ENCODE peak calls at places on chromosome 14, in four cellular contexts. One of them, this sample, is unnamed.

GRCh38 chr14:60092516-60092915 is 793 bp downstream of the PCNX4 start:
- DNase-seq in vagina: no peak
- DNase-seq in DMS 273 treated with DMSO at 0.1 percent for 48 hours: no peak
- DNase-seq in naive thymus-derived CD4-positive, alpha-beta T cell: no peak
- DNase-seq in this sample: peak

GRCh38 chr14:68307769-68308168 is 485.1 kb downstream of the ZFP36L1 start:
- DNase-seq in vagina: no peak
- DNase-seq in DMS 273 treated with DMSO at 0.1 percent for 48 hours: no peak
- DNase-seq in naive thymus-derived CD4-positive, alpha-beta T cell: no peak
- DNase-seq in this sample: no peak

GRCh38 chr14:58770501-58770982 is 132.8 kb downstream of the DACT1 start:
- DNase-seq in vagina: no peak
- DNase-seq in DMS 273 treated with DMSO at 0.1 percent for 48 hours: peak
- DNase-seq in naive thymus-derived CD4-positive, alpha-beta T cell: no peak
- DNase-seq in this sample: peak

GRCh38 chr14:104697317-104697703 is 7.9 kb downstream of the INF2 start:
- DNase-seq in vagina: no peak
- DNase-seq in DMS 273 treated with DMSO at 0.1 percent for 48 hours: no peak
- DNase-seq in naive thymus-derived CD4-positive, alpha-beta T cell: no peak
- DNase-seq in this sample: no peak

GRCh38 chr14:103820908-103821307 is 26.5 kb downstream of the PPP1R13B start:
- DNase-seq in vagina: no peak
- DNase-seq in DMS 273 treated with DMSO at 0.1 percent for 48 hours: no peak
- DNase-seq in naive thymus-derived CD4-positive, alpha-beta T cell: no peak
- DNase-seq in this sample: no peak

GRCh38 chr14:33967138-33967537 is 16.3 kb upstream of the EGLN3 start:
- DNase-seq in vagina: no peak
- DNase-seq in DMS 273 treated with DMSO at 0.1 percent for 48 hours: no peak
- DNase-seq in naive thymus-derived CD4-positive, alpha-beta T cell: no peak
- DNase-seq in this sample: no peak

GRCh38 chr14:89720741-89721315 is 233.7 kb downstream of the EFCAB11 start:
- DNase-seq in vagina: peak
- DNase-seq in DMS 273 treated with DMSO at 0.1 percent for 48 hours: no peak
- DNase-seq in naive thymus-derived CD4-positive, alpha-beta T cell: peak
- DNase-seq in this sample: no peak

GRCh38 chr14:72513994-72514659 is 379.8 kb downstream of the DPF3 start:
- DNase-seq in vagina: peak
- DNase-seq in DMS 273 treated with DMSO at 0.1 percent for 48 hours: peak
- DNase-seq in naive thymus-derived CD4-positive, alpha-beta T cell: no peak
- DNase-seq in this sample: peak

GRCh38 chr14:106841701-106842100 is 1315.3 kb downstream of the TMEM121 start:
- DNase-seq in vagina: no peak
- DNase-seq in DMS 273 treated with DMSO at 0.1 percent for 48 hours: no peak
- DNase-seq in naive thymus-derived CD4-positive, alpha-beta T cell: no peak
- DNase-seq in this sample: no peak

GRCh38 chr14:51654549-51654879 is 2.8 kb downstream of the FRMD6 start:
- DNase-seq in vagina: no peak
- DNase-seq in DMS 273 treated with DMSO at 0.1 percent for 48 hours: no peak
- DNase-seq in naive thymus-derived CD4-positive, alpha-beta T cell: no peak
- DNase-seq in this sample: no peak

GRCh38 chr14:32940711-32941667 is 2.3 kb downstream of the NPAS3 start:
- DNase-seq in vagina: no peak
- DNase-seq in DMS 273 treated with DMSO at 0.1 percent for 48 hours: no peak
- DNase-seq in naive thymus-derived CD4-positive, alpha-beta T cell: no peak
- DNase-seq in this sample: no peak

GRCh38 chr14:24232645-24233537 is at the start of gene GMPR2:
- DNase-seq in vagina: no peak
- DNase-seq in DMS 273 treated with DMSO at 0.1 percent for 48 hours: peak
- DNase-seq in naive thymus-derived CD4-positive, alpha-beta T cell: no peak
- DNase-seq in this sample: no peak

GRCh38 chr14:68822132-68822651 is 29.3 kb upstream of the ZFP36L1 start:
- DNase-seq in vagina: no peak
- DNase-seq in DMS 273 treated with DMSO at 0.1 percent for 48 hours: no peak
- DNase-seq in naive thymus-derived CD4-positive, alpha-beta T cell: no peak
- DNase-seq in this sample: no peak

GRCh38 chr14:45072121-45072520 is 11.8 kb upstream of the PRPF39 start:
- DNase-seq in vagina: no peak
- DNase-seq in DMS 273 treated with DMSO at 0.1 percent for 48 hours: no peak
- DNase-seq in naive thymus-derived CD4-positive, alpha-beta T cell: no peak
- DNase-seq in this sample: no peak

GRCh38 chr14:21867541-21867940 is 193.9 kb upstream of the OR4E1 start:
- DNase-seq in vagina: no peak
- DNase-seq in DMS 273 treated with DMSO at 0.1 percent for 48 hours: no peak
- DNase-seq in naive thymus-derived CD4-positive, alpha-beta T cell: no peak
- DNase-seq in this sample: no peak

GRCh38 chr14:99318959-99319295 is 46.9 kb upstream of the BCL11B start:
- DNase-seq in vagina: no peak
- DNase-seq in DMS 273 treated with DMSO at 0.1 percent for 48 hours: no peak
- DNase-seq in naive thymus-derived CD4-positive, alpha-beta T cell: no peak
- DNase-seq in this sample: no peak

GRCh38 chr14:103861413-103862392 is 14.3 kb upstream of the PPP1R13B start:
- DNase-seq in vagina: peak
- DNase-seq in DMS 273 treated with DMSO at 0.1 percent for 48 hours: no peak
- DNase-seq in naive thymus-derived CD4-positive, alpha-beta T cell: no peak
- DNase-seq in this sample: no peak